ENCODE peak calls at places on chromosomes 13 and 19, in four cellular contexts. S is stomach, M is fibroblast of villous mesenchyme, F is uterus. A is an unnamed sample.

GRCh38 chr19:54189020-54189667 is at the start of gene MBOAT7:
- DNase-seq in M (no peak), F (no peak), S (no peak), A (no peak)

GRCh38 chr19:39817888-39818561 is 15.9 kb downstream of the DYRK1B start:
- DNase-seq in S (no peak), M (no peak), F (no peak), A (no peak)

GRCh38 chr19:30802424-30803013 is 430.3 kb downstream of the ZNF536 start:
- DNase-seq in S (no peak), M (no peak), F (no peak), A (no peak)

GRCh38 chr19:3054265-3054971 is 7.9 kb downstream of the TLE5 start:
- DNase-seq in M (no peak), F (no peak), S (no peak), A (no peak)

GRCh38 chr19:3346677-3347353 is 19.6 kb upstream of the NFIC start:
- DNase-seq in S (peak; percentile 83), M (peak; percentile 32), F (peak; percentile 81), A (peak; percentile 79)

GRCh38 chr19:17091758-17092333 is 16.3 kb downstream of the MYO9B start:
- DNase-seq in M (no peak), F (no peak), S (peak; percentile 43), A (peak; percentile 38)

GRCh38 chr19:48656840-48657474 is 11.0 kb upstream of the CA11 start:
- DNase-seq in F (no peak), S (no peak), M (peak; percentile 82), A (no peak)

GRCh38 chr13:112651306-112651705 is 38.5 kb upstream of the ATP11A start:
- DNase-seq in F (no peak), M (no peak), S (no peak), A (no peak)

GRCh38 chr19:32830231-32831014 is 39.1 kb downstream of the SLC7A9 start:
- DNase-seq in M (peak; percentile 50), F (no peak), S (no peak), A (no peak)

GRCh38 chr19:34676697-34677385 is at the start of gene SCGB2B2:
- DNase-seq in M (no peak), S (no peak), F (no peak), A (no peak)

GRCh38 chr19:55386515-55386947 is 799 bp downstream of the RPL28 start:
- DNase-seq in F (no peak), M (no peak), S (no peak), A (no peak)

GRCh38 chr13:97266328-97266727 is 44.2 kb downstream of the MBNL2 start:
- DNase-seq in M (no peak), S (no peak), F (no peak), A (no peak)

GRCh38 chr13:103157034-103157433 is 90.8 kb upstream of the SLC10A2 start:
- DNase-seq in S (no peak), F (no peak), M (no peak), A (no peak)

GRCh38 chr13:70579941-70580340 is 471.7 kb upstream of the KLHL1 start:
- DNase-seq in M (no peak), S (no peak), F (no peak), A (no peak)

GRCh38 chr19:2983351-2984195 is 6.2 kb downstream of the TLE6 start:
- DNase-seq in M (peak; percentile 74), F (peak; percentile 81), S (no peak), A (no peak)

GRCh38 chr19:1765182-1765903 is 12.0 kb downstream of the ONECUT3 start:
- DNase-seq in F (no peak), S (no peak), M (no peak), A (no peak)

GRCh38 chr19:14450876-14451275 is 17.8 kb downstream of the PKN1 start:
- DNase-seq in S (no peak), M (no peak), F (no peak), A (no peak)

GRCh38 chr19:2636897-2637683 is 65.4 kb downstream of the GNG7 start:
- DNase-seq in S (peak; percentile 72), M (peak; percentile 46), F (peak; percentile 54), A (peak; percentile 51)

GRCh38 chr19:37986048-37986750 is 79.2 kb downstream of the SIPA1L3 start:
- DNase-seq in S (no peak), M (no peak), F (no peak), A (no peak)

GRCh38 chr19:37874784-37875183 is 31.6 kb downstream of the WDR87 start:
- DNase-seq in F (no peak), M (peak; percentile 64), S (no peak), A (no peak)

GRCh38 chr19:4066682-4067395 is at the start of gene ZBTB7A:
- DNase-seq in F (peak; percentile 88), M (peak; percentile 84), S (peak; percentile 91), A (peak; percentile 80)

GRCh38 chr19:22622901-22623840 is 11.0 kb upstream of the ZNF492 start:
- DNase-seq in M (no peak), S (no peak), F (no peak), A (no peak)

GRCh38 chr13:20221772-20222171 is 10.3 kb downstream of the GJB6 start:
- DNase-seq in M (peak; percentile 3), F (no peak), S (no peak), A (no peak)

GRCh38 chr13:111383591-111384440 is 63.4 kb downstream of the TEX29 start:
- DNase-seq in S (peak; percentile 1), M (no peak), F (no peak), A (no peak)